ENCODE peak calls at places on chromosomes 16 and 17, in four cellular contexts. One of them, this sample, is unnamed.
A peak's percentile ranks its signal among the peaks of the same experiment; 100 is the strongest.

GRCh38 chr16:2324296-2324859 is 16.1 kb downstream of the ABCA3 start:
- DNase-seq in GM12878: no peak
- DNase-seq in K562: no peak
- DNase-seq in SK-N-SH: no peak
- DNase-seq in this sample: no peak

GRCh38 chr16:85627835-85628556 is 14.9 kb downstream of the GSE1 start:
- DNase-seq in SK-N-SH: no peak
- DNase-seq in K562: no peak
- DNase-seq in GM12878: no peak
- DNase-seq in this sample: no peak

GRCh38 chr16:81816351-81816750 is 37.3 kb downstream of the PLCG2 start:
- DNase-seq in SK-N-SH: no peak
- DNase-seq in K562: no peak
- DNase-seq in GM12878: no peak
- DNase-seq in this sample: no peak

GRCh38 chr16:67277294-67277998 is 1.9 kb upstream of the PLEKHG4 start:
- DNase-seq in GM12878: no peak
- DNase-seq in SK-N-SH: no peak
- DNase-seq in K562: peak; percentile 59
- DNase-seq in this sample: peak; percentile 23

GRCh38 chr17:29563816-29564215 is 3.0 kb downstream of the ABHD15 start:
- DNase-seq in K562: no peak
- DNase-seq in GM12878: no peak
- DNase-seq in SK-N-SH: no peak
- DNase-seq in this sample: no peak

GRCh38 chr17:42405963-42406495 is 17.0 kb downstream of the CAVIN1 start:
- DNase-seq in SK-N-SH: peak; percentile 89
- DNase-seq in GM12878: no peak
- DNase-seq in K562: peak; percentile 84
- DNase-seq in this sample: no peak

GRCh38 chr16:9002042-9002441 is 38.3 kb upstream of the USP7 start:
- DNase-seq in SK-N-SH: no peak
- DNase-seq in K562: no peak
- DNase-seq in GM12878: no peak
- DNase-seq in this sample: no peak

GRCh38 chr16:17602678-17603077 is 131.9 kb upstream of the XYLT1 start:
- DNase-seq in K562: no peak
- DNase-seq in SK-N-SH: no peak
- DNase-seq in GM12878: no peak
- DNase-seq in this sample: peak; percentile 70

GRCh38 chr17:50631195-50631907 is 3.3 kb upstream of the ABCC3 start:
- DNase-seq in GM12878: no peak
- DNase-seq in SK-N-SH: peak; percentile 44
- DNase-seq in K562: no peak
- DNase-seq in this sample: no peak

DNA sequence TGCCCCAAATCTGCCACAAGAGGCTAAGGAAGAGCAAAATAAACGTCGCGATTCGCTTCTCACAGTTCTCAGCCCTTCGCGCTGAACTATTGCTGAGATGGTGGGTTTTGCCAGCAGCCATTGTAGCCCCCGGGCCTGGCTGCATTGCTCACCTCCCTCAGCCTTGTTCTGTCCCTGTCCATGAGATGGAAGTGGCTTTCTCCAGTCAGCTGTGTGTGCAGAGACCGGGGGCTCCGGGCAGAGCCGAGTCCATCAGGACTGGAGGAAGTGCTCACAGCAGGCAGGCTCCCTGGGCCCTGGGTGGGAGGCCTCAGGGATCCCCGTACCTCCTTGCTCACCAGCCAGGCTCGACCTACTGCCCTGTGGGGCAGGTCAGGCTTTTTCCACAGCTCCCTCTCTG is 27.6 kb upstream of the CAPN15 start:
- DNase-seq in K562: no peak
- DNase-seq in GM12878: no peak
- DNase-seq in SK-N-SH: no peak
- DNase-seq in this sample: no peak
- H3K4me3 ChIP-seq in K562: no peak overlapping the region
- H3K4me3 ChIP-seq in GM12878: no peak overlapping the region
- H3K4me3 ChIP-seq in SK-N-SH: no peak overlapping the region
- H3K4me3 ChIP-seq in this sample: no peak overlapping the region

GRCh38 chr17:38704645-38705522 is at the start of gene MLLT6:
- DNase-seq in GM12878: no peak
- DNase-seq in K562: peak; percentile 79
- DNase-seq in SK-N-SH: peak; percentile 93
- DNase-seq in this sample: peak; percentile 72

GRCh38 chr17:38703742-38704644 is 1.1 kb upstream of the MLLT6 start:
- DNase-seq in K562: peak; percentile 94
- DNase-seq in GM12878: no peak
- DNase-seq in SK-N-SH: peak; percentile 80
- DNase-seq in this sample: no peak

GRCh38 chr17:38701504-38702165 is 3.4 kb upstream of the MLLT6 start:
- DNase-seq in GM12878: peak; percentile 86
- DNase-seq in SK-N-SH: no peak
- DNase-seq in K562: peak; percentile 75
- DNase-seq in this sample: peak; percentile 51

GRCh38 chr17:38702900-38703741 is 2.0 kb upstream of the MLLT6 start:
- DNase-seq in SK-N-SH: no peak
- DNase-seq in K562: peak; percentile 59
- DNase-seq in GM12878: no peak
- DNase-seq in this sample: no peak

DNA sequence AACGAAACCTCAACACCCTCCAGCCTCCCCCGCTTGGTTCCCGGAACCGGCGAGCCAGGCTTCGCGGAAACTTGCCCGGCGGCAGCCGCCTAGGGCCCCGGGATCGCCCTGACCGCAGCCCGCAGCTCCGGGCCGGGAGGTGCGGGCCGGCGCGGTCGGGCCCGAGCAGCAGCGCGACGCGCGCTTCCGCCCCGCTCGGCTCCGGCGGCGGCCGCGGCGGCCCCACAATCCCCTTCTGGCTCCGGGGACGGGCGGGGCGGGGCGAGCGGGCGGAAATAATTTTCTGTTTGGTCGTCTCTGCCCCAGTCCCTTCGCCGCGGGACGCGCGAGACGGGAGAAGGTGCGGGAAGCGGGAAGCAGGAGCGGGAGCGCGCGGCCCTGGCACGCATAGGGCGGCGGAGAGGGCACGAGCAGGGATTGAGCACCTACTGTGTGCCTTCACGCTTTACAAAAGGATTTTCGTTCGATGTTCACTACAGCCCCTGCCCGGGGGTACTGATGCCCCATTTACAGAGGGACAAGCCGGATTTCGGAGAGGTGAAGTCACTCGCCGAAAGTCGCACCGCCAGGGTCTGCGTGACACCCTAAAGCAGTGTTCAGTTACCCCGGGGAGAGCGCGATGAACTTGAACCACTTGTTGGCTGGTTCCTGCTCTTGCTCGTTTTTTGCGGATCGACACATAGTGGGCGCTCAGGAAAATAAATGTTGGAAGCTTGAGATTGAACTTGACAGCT is 2.7 kb upstream of the MLLT6 start:
- DNase-seq in SK-N-SH: peak; percentile 94
- DNase-seq in K562: peak; percentile 92
- DNase-seq in GM12878: no peak
- DNase-seq in this sample: peak; percentile 79
- TF ChIP-seq REST in SK-N-SH: no peak
- TF ChIP-seq REST in K562: peak; percentile 41
- TF ChIP-seq REST in GM12878: no peak
- TF ChIP-seq REST in this sample: no peak

DNA sequence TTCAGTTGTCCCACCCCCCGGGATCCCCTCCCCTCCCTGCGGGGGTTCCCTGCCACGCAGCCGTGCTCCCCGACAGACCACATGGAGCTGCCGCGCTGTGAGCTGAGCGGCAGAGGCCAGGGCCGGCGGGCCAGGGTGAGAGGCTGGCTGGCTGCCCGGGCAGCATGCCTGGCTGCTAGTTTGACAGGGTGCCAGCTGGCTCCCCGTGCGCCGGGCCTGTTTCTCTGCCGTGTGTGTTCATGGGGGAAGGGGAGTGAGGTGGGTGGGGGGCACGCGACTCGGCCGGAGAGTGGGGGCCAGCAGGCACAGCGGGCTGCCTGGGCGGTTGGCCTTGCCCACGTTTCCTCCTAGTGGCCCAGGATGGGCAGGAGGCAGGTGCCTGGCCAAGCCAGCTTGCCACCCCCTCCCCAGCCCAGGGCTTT is 34.1 kb downstream of the BAHCC1 start:
- DNase-seq in K562: no peak
- DNase-seq in GM12878: no peak
- DNase-seq in SK-N-SH: peak; percentile 97
- DNase-seq in this sample: no peak
- TF ChIP-seq GABPA in K562: no peak
- TF ChIP-seq GABPA in GM12878: no peak
- TF ChIP-seq GABPA in SK-N-SH: no peak
- TF ChIP-seq GABPA in this sample: no peak

GRCh38 chr16:69396187-69397061 is 10.6 kb upstream of the TERF2 start:
- DNase-seq in GM12878: peak; percentile 45
- DNase-seq in SK-N-SH: peak; percentile 68
- DNase-seq in K562: peak; percentile 89
- DNase-seq in this sample: peak; percentile 93
- H3K4me3 ChIP-seq in GM12878: no peak overlapping the region
- H3K4me3 ChIP-seq in SK-N-SH: no peak overlapping the region
- H3K4me3 ChIP-seq in K562: no peak overlapping the region
- H3K4me3 ChIP-seq in this sample: no peak overlapping the region

GRCh38 chr16:426115-426905 is 861 bp downstream of the RAB11FIP3 start:
- DNase-seq in SK-N-SH: peak; percentile 70
- DNase-seq in K562: peak; percentile 24
- DNase-seq in GM12878: no peak
- DNase-seq in this sample: no peak
- TF ChIP-seq REST in SK-N-SH: no peak
- TF ChIP-seq REST in K562: no peak
- TF ChIP-seq REST in GM12878: no peak
- TF ChIP-seq REST in this sample: no peak

GRCh38 chr16:79366635-79367034 is 233.9 kb downstream of the MAF start:
- DNase-seq in SK-N-SH: no peak
- DNase-seq in K562: no peak
- DNase-seq in GM12878: no peak
- DNase-seq in this sample: no peak

GRCh38 chr16:79370736-79371135 is 229.8 kb downstream of the MAF start:
- DNase-seq in GM12878: no peak
- DNase-seq in K562: no peak
- DNase-seq in SK-N-SH: no peak
- DNase-seq in this sample: no peak

GRCh38 chr16:79372504-79373184 is 227.9 kb downstream of the MAF start:
- DNase-seq in SK-N-SH: no peak
- DNase-seq in K562: no peak
- DNase-seq in GM12878: no peak
- DNase-seq in this sample: no peak

GRCh38 chr16:79367822-79368221 is 232.7 kb downstream of the MAF start:
- DNase-seq in SK-N-SH: no peak
- DNase-seq in K562: no peak
- DNase-seq in GM12878: no peak
- DNase-seq in this sample: no peak

GRCh38 chr16:79369796-79370195 is 230.7 kb downstream of the MAF start:
- DNase-seq in GM12878: no peak
- DNase-seq in K562: no peak
- DNase-seq in SK-N-SH: no peak
- DNase-seq in this sample: no peak
- TF ChIP-seq GABPA in GM12878: no peak
- TF ChIP-seq GABPA in K562: no peak
- TF ChIP-seq GABPA in SK-N-SH: no peak
- TF ChIP-seq GABPA in this sample: no peak

GRCh38 chr17:73194514-73195222 is 1.8 kb downstream of the COG1 start:
- DNase-seq in GM12878: no peak
- DNase-seq in SK-N-SH: no peak
- DNase-seq in K562: no peak
- DNase-seq in this sample: no peak
- H3K4me3 ChIP-seq in GM12878: no peak overlapping the region
- H3K4me3 ChIP-seq in SK-N-SH: no peak overlapping the region
- H3K4me3 ChIP-seq in K562: no peak overlapping the region
- H3K4me3 ChIP-seq in this sample: no peak overlapping the region

This sample was measured in HL-60.